ENCODE peak calls at places on chromosomes 3 and 15, in eight cellular contexts. M, E, Y, A, F, W, T and B are unnamed samples.
A peak's percentile ranks its signal among the peaks of the same experiment; 100 is the strongest.

GRCh38 chr3:37862219-37862711 is 585 bp downstream of the CTDSPL start:
- DNase-seq in M (peak; percentile 86), E (peak; percentile 64), Y (no peak), A (peak; percentile 76), F (no peak), W (no peak), T (peak; percentile 71), B (no peak)

GRCh38 chr3:43248194-43248593 is 38.1 kb upstream of the SNRK start:
- DNase-seq in M (no peak), E (no peak), Y (no peak), A (no peak), F (peak; percentile 35), W (no peak), T (no peak), B (no peak)

GRCh38 chr3:191774485-191774884 is 313.5 kb downstream of the PYDC2 start:
- DNase-seq in M (no peak), E (no peak), Y (no peak), A (no peak), F (peak; percentile 88), W (no peak), T (no peak), B (no peak)

GRCh38 chr3:5568451-5568850 is 380.9 kb downstream of the EDEM1 start:
- DNase-seq in M (no peak), E (no peak), Y (no peak), A (no peak), F (no peak), W (no peak), T (no peak), B (no peak)

GRCh38 chr3:192422321-192422997 is 304.9 kb downstream of the FGF12 start:
- DNase-seq in M (no peak), E (no peak), Y (no peak), A (no peak), F (peak; percentile 27), W (no peak), T (no peak), B (no peak)

GRCh38 chr3:114880078-114880477 is 267.0 kb downstream of the ZBTB20 start:
- DNase-seq in M (no peak), E (no peak), Y (no peak), A (no peak), F (no peak), W (no peak), T (no peak), B (no peak)

GRCh38 chr15:80550219-80550909 is 144.7 kb upstream of the ABHD17C start:
- DNase-seq in M (no peak), E (no peak), Y (no peak), A (no peak), F (peak; percentile 86), W (peak; percentile 88), T (no peak), B (no peak)

GRCh38 chr3:23900744-23901143 is 16.0 kb downstream of the NKIRAS1 start:
- DNase-seq in M (no peak), E (no peak), Y (no peak), A (no peak), F (no peak), W (no peak), T (no peak), B (no peak)

GRCh38 chr3:120224249-120224648 is 60.8 kb downstream of the GPR156 start:
- DNase-seq in M (no peak), E (no peak), Y (no peak), A (no peak), F (no peak), W (no peak), T (no peak), B (no peak)

GRCh38 chr15:31329640-31330010 is 3.0 kb downstream of the KLF13 start:
- DNase-seq in M (no peak), E (no peak), Y (no peak), A (no peak), F (no peak), W (no peak), T (no peak), B (no peak)

GRCh38 chr3:27357665-27358258 is 11.4 kb downstream of the NEK10 start:
- DNase-seq in M (no peak), E (peak; percentile 27), Y (peak; percentile 56), A (peak; percentile 39), F (peak; percentile 53), W (no peak), T (peak; percentile 39), B (no peak)

GRCh38 chr15:89910891-89911626 is 1.7 kb downstream of the ARPIN start:
- DNase-seq in M (no peak), E (no peak), Y (no peak), A (no peak), F (no peak), W (no peak), T (no peak), B (no peak)

GRCh38 chr3:41118461-41119385 is 80.6 kb upstream of the CTNNB1 start:
- DNase-seq in M (no peak), E (no peak), Y (no peak), A (peak; percentile 51), F (no peak), W (no peak), T (no peak), B (no peak)

GRCh38 chr3:132222868-132223538 is 94.2 kb upstream of the ACP3 start:
- DNase-seq in M (peak; percentile 84), E (no peak), Y (no peak), A (no peak), F (no peak), W (no peak), T (peak; percentile 8), B (no peak)

GRCh38 chr15:40367673-40368611 is 9.9 kb downstream of the DISP2 start:
- DNase-seq in M (peak; percentile 95), E (peak; percentile 87), Y (peak; percentile 82), A (peak; percentile 94), F (peak; percentile 85), W (peak; percentile 55), T (peak; percentile 88), B (peak; percentile 80)

GRCh38 chr3:128319107-128319506 is 147.6 kb downstream of the DNAJB8 start:
- DNase-seq in M (no peak), E (peak; percentile 8), Y (no peak), A (no peak), F (no peak), W (no peak), T (peak; percentile 80), B (no peak)

GRCh38 chr15:95804484-95804883 is 526.0 kb upstream of the NR2F2 start:
- DNase-seq in M (no peak), E (no peak), Y (no peak), A (no peak), F (no peak), W (no peak), T (no peak), B (no peak)

GRCh38 chr15:48285329-48286214 is 45.7 kb upstream of the DUT start:
- DNase-seq in M (no peak), E (peak; percentile 41), Y (peak; percentile 15), A (no peak), F (peak; percentile 81), W (peak; percentile 82), T (peak; percentile 61), B (no peak)

GRCh38 chr3:82281205-82281604 is 519.8 kb upstream of the GBE1 start:
- DNase-seq in M (no peak), E (no peak), Y (no peak), A (no peak), F (no peak), W (no peak), T (no peak), B (no peak)

GRCh38 chr15:44319385-44319784 is 30.9 kb downstream of the GOLM2 start:
- DNase-seq in M (no peak), E (no peak), Y (no peak), A (no peak), F (no peak), W (no peak), T (no peak), B (no peak)
- TF ChIP-seq CTCF in M (no peak), E (no peak), Y (no peak), A (no peak), F (no peak), W (no peak), T (no peak), B (no peak)

DNA sequence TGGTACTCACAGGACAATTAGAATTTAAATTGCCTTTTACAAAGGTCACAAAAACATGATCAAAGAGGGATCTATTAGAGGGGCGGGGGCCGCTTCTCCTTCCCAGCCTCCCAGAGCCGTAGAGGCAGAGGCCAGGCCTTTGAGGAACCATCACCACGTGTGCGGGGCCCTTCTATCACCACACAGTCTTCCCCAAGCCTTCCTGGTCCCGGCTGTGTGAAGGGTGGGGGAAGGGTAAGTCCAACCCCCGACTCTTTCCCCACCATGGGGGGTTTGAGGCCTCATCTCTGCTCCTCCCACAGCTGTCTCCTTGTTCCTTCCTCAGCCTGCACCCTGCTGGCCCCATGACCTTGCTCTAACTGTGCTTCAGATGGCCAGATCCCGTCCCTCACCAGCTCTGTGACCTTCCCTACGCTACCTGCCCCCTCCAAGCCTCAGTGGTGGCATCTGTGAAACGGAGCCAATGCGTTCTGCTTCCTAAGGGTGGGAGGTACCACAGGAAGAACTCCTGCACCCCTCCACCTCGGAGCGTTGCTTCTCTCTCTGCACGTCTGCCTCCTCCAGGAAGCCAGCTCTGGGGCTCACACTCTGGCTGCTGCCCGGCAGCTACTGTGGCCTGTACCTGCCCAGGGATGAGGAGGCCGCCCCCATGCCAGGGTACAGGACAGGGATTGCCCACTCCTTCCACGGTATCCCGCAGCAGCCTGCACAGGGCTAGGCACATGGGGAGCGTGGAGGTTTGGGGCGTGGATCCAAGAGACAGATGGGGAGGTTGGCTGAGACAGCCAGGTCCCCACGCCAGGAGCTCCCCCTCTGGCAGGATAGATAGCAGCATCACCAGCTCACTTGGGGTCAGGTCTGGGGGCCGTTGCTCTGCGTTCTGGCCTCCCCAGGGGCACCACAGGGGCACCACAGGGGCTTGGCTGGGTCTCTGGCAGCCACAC is 83.8 kb downstream of the LINGO1 start:
- DNase-seq in M (peak; percentile 64), E (no peak), Y (no peak), A (peak; percentile 4), F (no peak), W (no peak), T (no peak), B (no peak)
- TF ChIP-seq CTCF in M (no peak), E (no peak), Y (no peak), A (no peak), F (peak; percentile 24), W (no peak), T (no peak), B (no peak)

GRCh38 chr3:56835626-56836025 is 33.9 kb upstream of the ARHGEF3 start:
- DNase-seq in M (no peak), E (no peak), Y (no peak), A (no peak), F (peak; percentile 33), W (no peak), T (no peak), B (no peak)
- TF ChIP-seq CTCF in M (no peak), E (no peak), Y (no peak), A (no peak), F (no peak), W (no peak), T (no peak), B (no peak)

DNA sequence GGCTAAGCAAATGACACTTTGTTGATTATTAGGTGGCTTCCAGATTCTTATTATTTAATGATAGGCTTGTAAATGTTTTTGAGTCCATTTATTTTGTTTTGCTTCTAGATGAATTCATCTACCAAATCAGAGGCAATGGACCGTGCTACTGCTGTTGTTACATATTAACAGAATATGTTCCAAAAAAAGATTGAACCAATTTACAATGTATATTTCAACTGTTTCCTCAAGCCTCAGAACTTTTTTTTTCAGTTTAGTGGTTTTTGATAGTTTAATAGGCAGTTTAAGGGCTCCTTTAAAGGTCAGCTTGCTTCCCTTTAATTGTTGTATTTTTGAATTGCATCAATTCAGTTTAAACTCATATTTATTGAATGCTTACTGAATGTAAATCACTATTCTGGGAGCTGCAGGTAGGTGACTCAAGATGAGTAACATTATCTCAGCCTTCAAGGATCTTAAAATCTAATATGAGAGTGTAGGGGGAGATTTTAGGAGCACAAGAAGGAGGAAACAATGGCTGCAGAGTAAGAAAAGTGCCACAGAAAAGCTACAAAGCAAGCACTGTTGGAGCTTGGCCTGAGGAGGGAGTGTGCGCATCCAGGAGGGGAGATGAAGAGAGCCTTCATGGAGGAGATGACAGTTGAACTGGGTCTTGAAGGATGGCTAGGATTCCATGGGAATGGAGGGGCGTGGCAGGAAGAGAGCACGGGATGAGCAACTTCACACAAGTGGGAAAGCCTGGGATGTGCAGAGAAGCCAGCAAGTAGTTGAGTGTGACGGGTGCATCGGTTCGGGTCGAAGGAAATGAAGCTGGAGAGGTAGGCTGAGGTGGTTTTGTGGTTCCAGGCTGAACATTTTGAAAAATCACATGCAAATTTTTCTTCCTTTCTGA is 14.7 kb downstream of the MAP2K1 start:
- DNase-seq in M (no peak), E (no peak), Y (peak; percentile 13), A (no peak), F (no peak), W (no peak), T (no peak), B (no peak)
- TF ChIP-seq CTCF in M (no peak), E (no peak), Y (no peak), A (no peak), F (no peak), W (no peak), T (peak; percentile 9), B (no peak)